ENCODE peak calls at places on chromosome X, in six cellular contexts. F is AG09309, W is stomach, J is BE2C, O is fibroblast of mammary gland, R is OCI-LY7. X is an unnamed sample.

GRCh38 chrX:115036029-115036428 is 18.6 kb upstream of the IL13RA2 start:
- DNase-seq in R (no peak), W (no peak), J (no peak), F (no peak), O (no peak), X (no peak)

GRCh38 chrX:39137363-39137954 is 336.2 kb downstream of the MID1IP1 start:
- DNase-seq in R (no peak), F (no peak), W (no peak), O (no peak), J (no peak), X (no peak)

GRCh38 chrX:70509078-70509477 is 64.4 kb downstream of the DLG3 start:
- DNase-seq in F (no peak), O (no peak), J (no peak), R (no peak), W (no peak), X (no peak)

GRCh38 chrX:51891821-51892551 is 1.4 kb upstream of the MAGED1 start:
- DNase-seq in R (peak; percentile 70), J (peak; percentile 74), F (peak; percentile 81), O (peak; percentile 94), W (no peak), X (peak; percentile 59)

GRCh38 chrX:71251456-71251973 is 2.4 kb downstream of the ZMYM3 start:
- DNase-seq in W (no peak), R (no peak), F (no peak), O (no peak), J (no peak), X (no peak)

GRCh38 chrX:21975827-21976226 is 35.3 kb downstream of the SMS start:
- DNase-seq in J (no peak), F (peak; percentile 41), O (peak; percentile 76), W (no peak), R (no peak), X (no peak)

GRCh38 chrX:28787206-28787605 is 200.0 kb downstream of the IL1RAPL1 start:
- DNase-seq in F (no peak), O (peak; percentile 33), R (no peak), J (no peak), W (no peak), X (no peak)

GRCh38 chrX:6021316-6022091 is 207.2 kb downstream of the NLGN4X start:
- DNase-seq in O (peak; percentile 21), W (peak; percentile 49), F (no peak), R (peak; percentile 35), J (peak; percentile 6), X (peak; percentile 7)

GRCh38 chrX:46383006-46383405 is 162.2 kb downstream of the ZNF674 start:
- DNase-seq in J (no peak), W (no peak), R (no peak), O (no peak), F (no peak), X (no peak)

GRCh38 chrX:63470506-63470905 is 119.4 kb upstream of the SPIN4 start:
- DNase-seq in R (no peak), O (no peak), J (no peak), F (no peak), W (no peak), X (no peak)

GRCh38 chrX:110173192-110174175 is 144.4 kb downstream of the AMMECR1 start:
- DNase-seq in F (no peak), R (no peak), W (peak; percentile 56), J (no peak), O (peak; percentile 42), X (no peak)

GRCh38 chrX:14501312-14501711 is 28.0 kb upstream of the GLRA2 start:
- DNase-seq in F (no peak), R (no peak), W (peak; percentile 29), J (no peak), O (no peak), X (no peak)

DNA sequence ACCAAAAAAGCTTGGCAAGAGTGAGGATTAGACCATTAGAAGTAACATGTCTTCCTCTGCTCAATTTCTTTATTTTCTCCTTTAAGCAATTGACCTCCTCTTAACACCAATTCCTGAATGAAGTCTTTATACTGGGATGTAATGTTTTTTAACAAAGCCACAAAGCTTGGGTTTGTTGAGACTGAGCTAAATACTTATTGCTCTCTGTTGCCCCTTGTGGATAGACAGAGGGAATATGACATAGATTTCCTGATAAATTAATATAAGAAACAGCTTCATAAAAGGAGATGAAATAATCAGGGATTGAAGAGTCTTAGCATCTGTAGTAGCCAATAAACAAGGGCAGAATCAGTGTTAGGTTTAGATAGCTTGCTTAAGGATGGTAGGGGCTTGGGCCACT is 57.6 kb downstream of the CCDC160 start:
- DNase-seq in F (no peak), R (peak; percentile 0), O (peak; percentile 4), J (no peak), W (no peak), X (no peak)
- TF ChIP-seq CTCF in F (peak; percentile 47), R (peak; percentile 61), O (peak; percentile 39), J (peak; percentile 35), W (no peak), X (peak; percentile 33)

GRCh38 chrX:133563705-133564104 is 148.4 kb upstream of the GPC4 start:
- DNase-seq in R (no peak), J (no peak), O (no peak), F (no peak), W (no peak), X (no peak)

GRCh38 chrX:133555796-133556458 is 140.6 kb upstream of the GPC4 start:
- DNase-seq in F (no peak), R (no peak), W (no peak), O (peak; percentile 11), J (no peak), X (no peak)

GRCh38 chrX:133561251-133561650 is 146.0 kb upstream of the GPC4 start:
- DNase-seq in J (no peak), W (no peak), O (no peak), R (no peak), F (no peak), X (no peak)

DNA sequence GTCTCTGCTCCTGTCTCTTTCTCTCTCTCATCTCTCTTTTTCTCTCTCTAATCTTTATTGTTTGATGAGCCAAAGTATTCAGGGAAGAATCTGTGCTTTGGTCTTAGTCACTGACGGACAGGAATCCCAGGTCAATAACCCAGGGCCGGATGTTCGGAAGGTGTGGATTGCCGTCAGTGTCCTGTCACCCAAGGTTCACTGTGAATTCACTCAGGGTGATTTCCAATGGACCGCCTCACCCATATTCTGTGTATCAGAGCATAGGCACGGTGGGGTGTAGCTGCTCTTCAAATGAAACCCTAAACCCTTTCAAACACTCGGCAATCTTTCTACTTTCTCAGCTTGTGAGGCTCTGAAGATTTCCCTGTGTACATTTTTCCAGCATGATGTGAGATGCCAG is 144.6 kb upstream of the GPC4 start:
- DNase-seq in F (no peak), W (no peak), O (no peak), J (no peak), R (no peak), X (no peak)
- TF ChIP-seq CTCF in F (no peak), W (no peak), O (no peak), J (no peak), R (no peak), X (no peak)

DNA sequence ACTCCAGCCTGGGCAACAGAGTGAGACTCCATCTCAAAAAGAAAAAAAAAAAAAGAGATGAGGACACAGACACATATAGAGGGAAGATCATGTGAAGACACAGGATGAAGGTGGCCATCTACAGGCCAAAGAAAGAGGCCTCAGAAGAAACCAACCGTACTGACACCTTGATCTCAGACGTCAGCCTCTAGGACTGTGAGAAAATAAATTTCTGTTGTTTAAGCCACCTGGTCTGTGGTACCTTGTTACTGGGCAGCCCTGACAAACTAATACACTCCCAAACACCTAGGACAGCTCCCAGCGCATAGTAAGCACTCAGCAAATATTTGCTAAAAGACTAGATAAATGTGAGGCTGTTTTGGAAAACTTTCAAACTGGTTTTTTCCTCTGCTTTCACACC is 59.2 kb upstream of the SMIM10 start:
- DNase-seq in R (peak; percentile 9), O (no peak), F (no peak), W (no peak), J (no peak), X (no peak)
- TF ChIP-seq CTCF in R (peak; percentile 31), O (no peak), F (no peak), W (no peak), J (no peak), X (no peak)

DNA sequence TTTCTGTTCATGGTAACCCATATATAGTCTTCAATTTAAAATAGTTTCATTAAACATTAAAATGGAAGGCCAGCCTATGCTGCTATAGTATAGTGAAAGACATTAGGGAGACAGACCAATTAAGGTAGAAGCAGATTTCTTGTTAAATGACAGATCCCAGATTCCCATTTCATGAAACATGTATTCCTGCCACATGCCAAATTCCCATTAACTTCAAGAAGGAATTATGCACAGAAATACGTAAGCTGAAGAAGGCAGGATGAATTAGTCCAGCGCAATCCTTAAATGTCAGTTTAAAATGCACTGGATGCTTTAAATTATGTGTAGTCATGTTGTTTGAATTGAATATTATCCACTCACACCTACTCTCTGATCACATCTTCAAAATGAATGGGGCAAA is 424.9 kb downstream of the SH2D1A start:
- DNase-seq in R (no peak), J (no peak), F (no peak), O (no peak), W (no peak), X (no peak)
- TF ChIP-seq CTCF in R (no peak), J (no peak), F (no peak), O (no peak), W (no peak), X (no peak)

GRCh38 chrX:152635941-152636340 is 1.8 kb upstream of the GABRQ start:
- DNase-seq in W (no peak), F (peak; percentile 35), R (peak; percentile 8), O (peak; percentile 65), J (peak; percentile 51), X (peak; percentile 34)
- TF ChIP-seq CTCF in W (no peak), F (peak; percentile 75), R (peak; percentile 66), O (peak; percentile 75), J (peak; percentile 73), X (peak; percentile 61)

GRCh38 chrX:653316-653715 is 22.7 kb downstream of the SHOX start:
- DNase-seq in O (no peak), R (no peak), W (no peak), J (no peak), F (no peak), X (no peak)

GRCh38 chrX:650274-650673 is 19.7 kb downstream of the SHOX start:
- DNase-seq in O (no peak), F (no peak), W (no peak), J (no peak), R (no peak), X (no peak)

GRCh38 chrX:651922-652775 is 21.6 kb downstream of the SHOX start:
- DNase-seq in O (no peak), W (no peak), F (no peak), J (no peak), R (no peak), X (no peak)

GRCh38 chrX:649166-649565 is 18.6 kb downstream of the SHOX start:
- DNase-seq in J (no peak), W (no peak), R (no peak), O (no peak), F (no peak), X (no peak)

DNA sequence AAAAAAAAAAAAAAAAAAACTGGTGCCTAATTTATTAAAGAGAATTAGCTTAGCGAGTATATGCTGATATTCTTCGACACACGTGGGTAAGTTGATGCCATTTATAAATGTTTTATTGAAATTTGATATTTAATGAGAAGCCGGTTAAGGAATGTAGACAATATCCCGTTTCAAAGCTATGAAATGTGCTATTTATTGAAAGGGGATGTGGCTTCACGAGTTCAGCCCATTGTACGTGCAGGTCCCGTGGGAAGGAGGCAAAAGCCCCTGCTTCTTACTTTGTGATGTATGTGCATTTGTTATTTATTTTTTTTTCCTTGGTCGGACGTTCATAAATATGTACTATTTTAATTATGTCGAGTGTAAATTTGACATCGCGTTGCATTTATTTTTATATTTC is 20.2 kb downstream of the SHOX start:
- DNase-seq in R (no peak), J (no peak), W (no peak), O (no peak), F (no peak), X (no peak)
- TF ChIP-seq CTCF in R (no peak), J (no peak), W (no peak), O (no peak), F (no peak), X (no peak)

X was measured in adrenal gland.